ENCODE peak calls at places on chromosomes 6 and 20, in four cellular contexts. V is bronchial epithelial cell, L is RWPE1, Q is prostate gland. S is an unnamed sample.

GRCh38 chr6:33995046-33995872 is 150.6 kb downstream of the GRM4 start:
- DNase-seq in L (no peak), V (no peak), Q (no peak), S (no peak)

GRCh38 chr6:136811261-136811660 is 11.1 kb upstream of the PEX7 start:
- DNase-seq in L (no peak), V (no peak), Q (no peak), S (no peak)

GRCh38 chr6:53241936-53242335 is 93.3 kb upstream of the GCM1 start:
- DNase-seq in V (no peak), Q (no peak), L (no peak), S (no peak)

GRCh38 chr6:56148488-56149190 is 98.7 kb downstream of the COL21A1 start:
- DNase-seq in V (no peak), L (no peak), Q (no peak), S (no peak)

GRCh38 chr6:143125896-143126573 is 65.3 kb downstream of the AIG1 start:
- DNase-seq in V (no peak), L (no peak), Q (no peak), S (no peak)

GRCh38 chr6:30200551-30201281 is 12.5 kb downstream of the TRIM26 start:
- DNase-seq in Q (no peak), L (no peak), V (no peak), S (no peak)

GRCh38 chr6:38387994-38388393 is 251.7 kb downstream of the BTBD9 start:
- DNase-seq in V (no peak), Q (no peak), L (no peak), S (no peak)

GRCh38 chr20:1803216-1804128 is 91.7 kb upstream of the SIRPA start:
- DNase-seq in L (no peak), V (peak), Q (peak), S (no peak)

GRCh38 chr6:167573461-167574215 is 248.8 kb downstream of the TTLL2 start:
- DNase-seq in V (no peak), L (no peak), Q (no peak), S (no peak)

GRCh38 chr6:41200296-41200900 is 551 bp downstream of the TREML2 start:
- DNase-seq in Q (no peak), V (peak), L (no peak), S (no peak)

GRCh38 chr20:31476648-31477220 is 1.6 kb downstream of the REM1 start:
- DNase-seq in V (no peak), Q (no peak), L (no peak), S (no peak)

GRCh38 chr20:25125636-25126035 is 43.7 kb upstream of the VSX1 start:
- DNase-seq in V (no peak), Q (no peak), L (no peak), S (no peak)

GRCh38 chr6:41508479-41508878 is 37.7 kb upstream of the FOXP4 start:
- DNase-seq in L (no peak), Q (no peak), V (no peak), S (no peak)

GRCh38 chr6:108250240-108250866 is 10.5 kb downstream of the SNX3 start:
- DNase-seq in L (no peak), Q (no peak), V (peak), S (no peak)

GRCh38 chr6:121838842-121839241 is 403.4 kb downstream of the GJA1 start:
- DNase-seq in L (no peak), Q (peak), V (peak), S (no peak)

GRCh38 chr6:140393665-140394064 is 1019.2 kb upstream of the CITED2 start:
- DNase-seq in Q (no peak), L (no peak), V (peak), S (no peak)

GRCh38 chr6:170286246-170286933 is 4.5 kb downstream of the DLL1 start:
- DNase-seq in V (no peak), Q (no peak), L (no peak), S (no peak)

GRCh38 chr6:138953451-138953850 is 34.6 kb downstream of the REPS1 start:
- DNase-seq in L (peak), Q (no peak), V (peak), S (no peak)

GRCh38 chr20:57657537-57658446 is 37.6 kb upstream of the ZBP1 start:
- DNase-seq in V (peak), L (peak), Q (peak), S (peak)

GRCh38 chr6:41531591-41532582 is 14.3 kb upstream of the FOXP4 start:
- DNase-seq in L (no peak), Q (no peak), V (no peak), S (no peak)

GRCh38 chr6:158853072-158853871 is 34.1 kb upstream of the EZR start:
- DNase-seq in V (peak), Q (peak), L (peak), S (no peak)

GRCh38 chr20:47749367-47749766 is 35.9 kb downstream of the SULF2 start:
- DNase-seq in L (no peak), Q (no peak), V (peak), S (no peak)

GRCh38 chr6:11537229-11538048 is at the start of gene TMEM170B:
- DNase-seq in Q (peak), L (peak), V (peak), S (peak)

GRCh38 chr20:52896348-52896747 is 75.8 kb upstream of the TSHZ2 start:
- DNase-seq in Q (no peak), L (no peak), V (no peak), S (no peak)

GRCh38 chr6:25042599-25042936 is 106.8 kb upstream of the RIPOR2 start:
- DNase-seq in Q (no peak), L (no peak), V (no peak), S (no peak)

GRCh38 chr6:44078795-44079671 is 48.2 kb downstream of the MRPL14 start:
- DNase-seq in V (peak), L (peak), Q (peak), S (no peak)

GRCh38 chr20:43389231-43389630 is 68.5 kb upstream of the SRSF6 start:
- DNase-seq in V (no peak), L (no peak), Q (no peak), S (no peak)

GRCh38 chr6:36858407-36858981 is 16.1 kb downstream of the PPIL1 start:
- DNase-seq in V (no peak), L (no peak), Q (peak), S (no peak)

DNA sequence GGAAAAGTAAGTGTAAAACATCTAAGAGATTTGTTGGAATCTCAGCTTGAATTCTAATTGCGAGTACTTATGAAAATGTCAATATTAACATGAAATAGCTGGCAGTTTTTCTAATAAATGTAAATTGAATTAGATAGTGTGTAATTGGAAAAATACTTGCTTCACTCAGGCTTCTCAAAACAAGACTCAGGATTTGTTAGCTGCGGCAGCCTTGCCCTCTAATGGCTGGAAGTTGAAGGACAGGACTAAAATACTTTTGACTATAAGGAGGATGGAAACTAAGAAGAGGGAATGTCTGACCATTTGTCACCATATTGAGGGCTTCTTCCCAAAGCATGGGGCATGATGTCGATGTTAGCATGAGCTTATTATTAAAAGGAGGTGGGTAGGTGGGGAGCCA is 227.0 kb downstream of the UST start:
- DNase-seq in V (peak), Q (no peak), L (no peak), S (no peak)
- TF ChIP-seq CTCF in V (peak), Q (no peak), L (peak), S (peak)

GRCh38 chr6:2524090-2524489 is 226.6 kb downstream of the MYLK4 start:
- DNase-seq in V (no peak), Q (no peak), L (no peak), S (no peak)

GRCh38 chr6:2518029-2518428 is 232.7 kb downstream of the MYLK4 start:
- DNase-seq in V (no peak), L (no peak), Q (no peak), S (no peak)

GRCh38 chr6:2523061-2523460 is 227.7 kb downstream of the MYLK4 start:
- DNase-seq in Q (no peak), L (peak), V (peak), S (no peak)

GRCh38 chr6:2526766-2527165 is 224.0 kb downstream of the MYLK4 start:
- DNase-seq in Q (no peak), L (no peak), V (no peak), S (no peak)

DNA sequence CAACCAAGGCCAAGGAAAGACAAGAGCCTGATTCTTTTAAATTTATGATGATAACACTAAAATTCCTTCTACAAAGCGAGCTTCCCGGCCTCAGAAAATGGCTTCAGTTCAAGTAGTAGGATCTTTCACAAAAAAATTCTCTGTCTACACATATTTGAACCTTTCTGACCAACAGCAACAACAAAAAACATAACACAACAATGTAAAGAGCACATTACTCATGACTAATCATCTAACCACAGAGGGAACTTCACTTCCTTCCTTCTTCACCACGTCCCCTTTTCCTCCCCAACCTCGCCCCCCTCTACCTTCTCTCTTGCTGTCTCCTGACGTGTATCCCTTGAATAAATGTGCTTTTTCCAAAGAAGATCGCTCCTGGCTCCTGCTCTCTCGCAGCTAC is 228.2 kb downstream of the MYLK4 start:
- DNase-seq in L (peak), V (peak), Q (no peak), S (no peak)
- TF ChIP-seq CTCF in L (no peak), V (no peak), Q (no peak), S (no peak)

GRCh38 chr20:3255728-3256127 is 16.7 kb upstream of the SLC4A11 start:
- DNase-seq in V (no peak), Q (no peak), L (no peak), S (no peak)

GRCh38 chr20:3262566-3262965 is 23.6 kb upstream of the SLC4A11 start:
- DNase-seq in L (no peak), V (no peak), Q (no peak), S (no peak)

DNA sequence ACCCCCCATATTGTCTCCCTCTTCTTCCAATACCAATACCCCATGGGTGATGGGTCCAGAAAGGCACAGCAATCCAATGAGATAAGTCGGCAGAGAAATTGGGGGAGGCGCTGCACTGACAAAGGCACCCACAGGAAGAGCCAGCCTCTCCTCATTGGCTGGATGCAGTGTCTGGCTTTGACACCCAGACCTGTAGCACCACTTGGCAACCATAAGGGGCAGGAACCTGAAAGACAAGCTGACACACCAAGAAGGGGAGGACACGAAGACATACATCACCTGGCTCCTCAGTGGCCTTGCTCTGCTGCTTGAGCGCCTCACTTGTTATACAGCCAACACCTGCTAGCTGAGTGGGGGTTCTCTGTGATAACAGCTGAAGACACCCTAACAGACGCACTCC is 19.4 kb upstream of the SLC4A11 start:
- DNase-seq in Q (no peak), V (no peak), L (no peak), S (no peak)
- TF ChIP-seq CTCF in Q (no peak), V (no peak), L (no peak), S (no peak)

GRCh38 chr6:72643214-72643613 is 21.4 kb downstream of the KCNQ5 start:
- DNase-seq in L (no peak), V (no peak), Q (no peak), S (no peak)
- TF ChIP-seq CTCF in L (no peak), V (no peak), Q (no peak), S (peak)

GRCh38 chr20:63187338-63188158 is 28.4 kb downstream of the YTHDF1 start:
- DNase-seq in L (no peak), V (no peak), Q (no peak), S (no peak)

GRCh38 chr20:63188159-63188442 is 27.8 kb downstream of the YTHDF1 start:
- DNase-seq in Q (no peak), V (no peak), L (no peak), S (no peak)

GRCh38 chr20:63186084-63186483 is 29.8 kb downstream of the YTHDF1 start:
- DNase-seq in L (no peak), V (no peak), Q (no peak), S (no peak)

GRCh38 chr20:63185215-63185796 is 30.6 kb downstream of the YTHDF1 start:
- DNase-seq in L (no peak), Q (no peak), V (no peak), S (no peak)

GRCh38 chr20:63186528-63187316 is 29.2 kb downstream of the YTHDF1 start:
- DNase-seq in Q (no peak), V (peak), L (peak), S (peak)
- TF ChIP-seq CTCF in Q (no peak), V (peak), L (no peak), S (no peak)

DNA sequence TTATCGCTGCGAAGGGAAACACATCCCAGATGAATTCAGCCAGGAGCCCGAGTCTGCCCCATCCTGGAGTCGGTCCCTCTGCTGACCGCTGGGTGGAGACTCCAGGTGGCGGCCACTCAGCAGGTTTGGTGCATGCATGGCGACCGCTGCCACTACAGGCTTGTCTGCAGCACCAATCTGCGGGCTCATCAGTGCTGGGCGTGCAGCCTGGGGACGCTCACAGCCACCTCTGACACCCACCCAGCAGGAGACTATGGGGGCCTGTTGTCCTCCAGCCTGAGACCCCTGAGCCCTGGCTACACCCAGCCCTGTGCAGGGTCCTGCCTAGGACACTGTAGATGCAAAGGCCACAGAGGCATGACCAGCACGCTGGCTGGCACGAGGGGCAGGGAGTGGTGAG is 40.5 kb upstream of the GATA5 start:
- DNase-seq in V (no peak), Q (no peak), L (peak), S (no peak)
- TF ChIP-seq CTCF in V (peak), Q (no peak), L (no peak), S (peak)

DNA sequence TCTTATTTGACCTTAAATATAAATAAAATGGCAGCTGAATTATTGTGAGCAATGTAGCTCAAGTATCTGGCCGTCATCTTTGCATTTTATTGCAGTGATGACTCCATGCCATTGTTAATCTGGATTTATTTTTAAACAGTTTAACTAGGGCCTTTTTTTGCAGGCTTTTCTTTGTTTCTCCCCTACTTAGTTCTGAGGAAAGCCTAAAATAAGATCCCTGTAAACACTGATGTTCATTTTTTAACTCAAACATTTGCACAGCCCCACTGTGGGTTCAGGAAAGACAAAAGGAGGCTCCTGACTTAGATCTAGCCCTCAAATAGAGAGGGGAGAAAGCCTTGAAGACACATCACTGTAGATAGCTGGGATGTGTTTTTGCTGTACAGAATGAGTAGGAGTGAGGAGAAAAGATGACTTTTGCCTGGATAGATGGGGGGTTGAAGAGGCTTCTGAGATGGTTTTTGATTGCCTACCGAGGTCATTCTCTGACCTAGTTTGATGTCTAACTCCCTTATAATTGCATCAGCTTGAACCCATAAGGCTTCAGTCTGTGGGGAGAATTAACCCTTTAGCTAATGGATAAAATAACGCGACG is 69.3 kb downstream of the PLEKHG1 start:
- DNase-seq in L (no peak), Q (no peak), V (no peak), S (no peak)
- TF ChIP-seq CTCF in L (no peak), Q (no peak), V (no peak), S (no peak)

S was measured in chondrocyte.